ENCODE peak calls at places on chromosomes 5 and 9, in four cellular contexts. X is A549, F is gastrocnemius medialis, L is heart left ventricle. I is an unnamed sample.

GRCh38 chr5:76342474-76342873 is 60.6 kb upstream of the IQGAP2 start:
- ATAC-seq in X (no peak), F (no peak), L (no peak), I (no peak)

GRCh38 chr9:126704157-126704941 is 90.6 kb downstream of the LMX1B start:
- ATAC-seq in L (peak; percentile 18), X (peak; percentile 71), F (no peak), I (peak; percentile 21)

GRCh38 chr5:10699987-10700386 is 61.0 kb downstream of the DAP start:
- ATAC-seq in L (no peak), X (no peak), F (no peak), I (no peak)

GRCh38 chr9:89602978-89603628 is 1.7 kb upstream of the GADD45G start:
- ATAC-seq in X (peak; percentile 77), F (peak; percentile 35), L (peak; percentile 33), I (peak; percentile 38)

GRCh38 chr5:36521838-36522745 is 84.3 kb upstream of the SLC1A3 start:
- ATAC-seq in F (peak; percentile 78), L (peak; percentile 94), X (no peak), I (no peak)

GRCh38 chr9:73683862-73684591 is 532.4 kb downstream of the ANXA1 start:
- ATAC-seq in X (peak; percentile 67), F (no peak), L (no peak), I (no peak)

GRCh38 chr5:103259705-103260355 is 1.3 kb downstream of the MACIR start:
- ATAC-seq in F (peak; percentile 8), L (no peak), X (peak; percentile 25), I (no peak)

GRCh38 chr9:34089311-34089710 is 37.2 kb downstream of the DCAF12 start:
- ATAC-seq in X (no peak), L (no peak), F (no peak), I (no peak)

GRCh38 chr5:35954175-35954574 is 15.8 kb upstream of the CAPSL start:
- ATAC-seq in X (no peak), L (no peak), F (no peak), I (no peak)

GRCh38 chr9:16367605-16368424 is 502.7 kb downstream of the BNC2 start:
- ATAC-seq in L (no peak), X (peak; percentile 52), F (no peak), I (no peak)

GRCh38 chr9:136668983-136669790 is 6.5 kb downstream of the EGFL7 start:
- ATAC-seq in F (no peak), L (no peak), X (peak; percentile 44), I (no peak)

GRCh38 chr5:149860801-149861322 is 83.7 kb downstream of the PDE6A start:
- ATAC-seq in L (no peak), F (no peak), X (peak; percentile 72), I (no peak)

GRCh38 chr5:57586649-57587048 is 104.0 kb upstream of the ACTBL2 start:
- ATAC-seq in F (no peak), L (peak; percentile 51), X (no peak), I (peak; percentile 25)

GRCh38 chr5:135973323-135974018 is 18.7 kb upstream of the LECT2 start:
- ATAC-seq in F (peak; percentile 91), X (peak; percentile 47), L (no peak), I (peak; percentile 87)

GRCh38 chr5:69313428-69313827 is 19.2 kb downstream of the CCDC125 start:
- ATAC-seq in X (no peak), F (no peak), L (no peak), I (no peak)

GRCh38 chr9:10146517-10147331 is 466.1 kb downstream of the PTPRD start:
- ATAC-seq in F (no peak), L (no peak), X (no peak), I (no peak)

GRCh38 chr9:98287383-98287782 is 31.9 kb upstream of the TBC1D2 start:
- ATAC-seq in X (peak; percentile 63), L (no peak), F (no peak), I (no peak)

GRCh38 chr9:70218767-70219166 is 40.0 kb upstream of the SMC5 start:
- ATAC-seq in X (no peak), F (no peak), L (no peak), I (no peak)

GRCh38 chr5:98179791-98180755 is 593.4 kb upstream of the RGMB start:
- ATAC-seq in X (no peak), L (no peak), F (no peak), I (no peak)

GRCh38 chr5:34486160-34486765 is 169.9 kb upstream of the RAI14 start:
- ATAC-seq in L (peak; percentile 45), F (peak; percentile 60), X (peak; percentile 86), I (peak; percentile 62)

GRCh38 chr5:34487956-34488355 is 168.2 kb upstream of the RAI14 start:
- ATAC-seq in L (no peak), X (peak; percentile 34), F (no peak), I (no peak)

GRCh38 chr5:34486808-34487201 is 169.3 kb upstream of the RAI14 start:
- ATAC-seq in X (peak; percentile 47), L (no peak), F (no peak), I (no peak)

GRCh38 chr5:34488984-34489383 is 167.1 kb upstream of the RAI14 start:
- ATAC-seq in L (no peak), F (no peak), X (no peak), I (no peak)

GRCh38 chr5:34487202-34487879 is 168.8 kb upstream of the RAI14 start:
- ATAC-seq in L (no peak), X (peak; percentile 75), F (peak; percentile 42), I (peak; percentile 80)
- TF ChIP-seq POLR2A in L (no peak), X (no peak), F (no peak), I (no peak)

GRCh38 chr5:71589903-71590302 is 2.8 kb downstream of the MCCC2 start:
- ATAC-seq in X (no peak), L (no peak), F (no peak), I (no peak)

GRCh38 chr5:71586052-71586940 is 844 bp upstream of the MCCC2 start:
- ATAC-seq in L (no peak), X (peak; percentile 2), F (no peak), I (no peak)

GRCh38 chr5:71587709-71588532 is 781 bp downstream of the MCCC2 start:
- ATAC-seq in L (no peak), F (peak; percentile 18), X (peak; percentile 19), I (no peak)

GRCh38 chr5:71586941-71587708 is at the start of gene MCCC2:
- ATAC-seq in L (peak; percentile 99), F (peak; percentile 99), X (peak; percentile 100), I (peak; percentile 100)

DNA sequence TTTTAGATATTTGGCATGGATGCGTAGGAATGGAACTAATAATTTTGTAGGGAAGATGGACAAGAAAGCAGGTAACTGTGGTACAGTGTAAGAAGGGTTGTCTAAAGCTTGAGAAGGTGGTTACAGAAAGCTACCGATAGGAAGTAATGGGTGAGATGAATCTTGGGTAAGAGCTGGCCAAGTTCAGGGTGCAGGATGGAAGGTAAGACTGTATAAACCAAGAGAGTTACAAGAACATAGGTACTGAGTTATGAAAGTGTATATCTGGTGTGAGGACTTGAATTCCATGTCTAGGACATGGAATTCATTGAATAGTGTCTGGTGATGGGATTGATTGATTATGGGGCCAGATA is 1.4 kb downstream of the MCCC2 start:
- ATAC-seq in X (no peak), F (no peak), L (no peak), I (no peak)
- TF ChIP-seq POLR2A in X (no peak), F (no peak), L (no peak), I (no peak)

GRCh38 chr5:106415541-106415940 is 1255.2 kb downstream of the EFNA5 start:
- ATAC-seq in L (no peak), F (no peak), X (no peak), I (no peak)

GRCh38 chr5:106417163-106417562 is 1253.6 kb downstream of the EFNA5 start:
- ATAC-seq in L (no peak), F (no peak), X (no peak), I (no peak)

GRCh38 chr5:106420102-106420501 is 1250.6 kb downstream of the EFNA5 start:
- ATAC-seq in L (no peak), F (no peak), X (no peak), I (no peak)

GRCh38 chr5:106418196-106418595 is 1252.5 kb downstream of the EFNA5 start:
- ATAC-seq in F (no peak), X (no peak), L (no peak), I (no peak)

DNA sequence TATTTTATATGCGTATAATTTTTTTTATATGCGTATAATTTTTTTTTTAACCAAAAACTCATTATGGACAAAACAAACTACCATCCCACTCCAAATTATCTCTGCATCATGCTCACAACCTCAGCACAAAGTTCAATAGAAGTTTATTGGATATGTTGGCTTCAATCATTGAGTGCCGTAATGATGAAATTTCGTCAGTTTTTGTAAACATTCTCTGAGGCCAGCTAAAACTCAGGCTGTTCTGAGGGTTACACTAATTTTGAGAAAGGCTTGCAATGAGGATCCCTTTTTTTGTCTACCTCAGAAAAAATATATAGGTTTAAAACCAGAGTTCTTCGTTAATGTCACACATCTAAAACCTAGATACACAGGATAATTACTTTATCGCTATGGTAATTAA is 1253.2 kb downstream of the EFNA5 start:
- ATAC-seq in X (no peak), L (no peak), F (no peak), I (no peak)
- TF ChIP-seq POLR2A in X (no peak), L (no peak), F (no peak), I (no peak)

GRCh38 chr5:170277953-170278352 is 19.6 kb downstream of the LCP2 start:
- ATAC-seq in X (no peak), L (no peak), F (no peak), I (no peak)

GRCh38 chr5:170280090-170280493 is 17.5 kb downstream of the LCP2 start:
- ATAC-seq in X (no peak), F (peak; percentile 69), L (peak; percentile 49), I (peak; percentile 87)

GRCh38 chr5:170283296-170283695 is 14.3 kb downstream of the LCP2 start:
- ATAC-seq in X (no peak), F (no peak), L (no peak), I (no peak)

GRCh38 chr5:170275376-170275994 is 22.1 kb downstream of the LCP2 start:
- ATAC-seq in L (no peak), X (no peak), F (no peak), I (no peak)

DNA sequence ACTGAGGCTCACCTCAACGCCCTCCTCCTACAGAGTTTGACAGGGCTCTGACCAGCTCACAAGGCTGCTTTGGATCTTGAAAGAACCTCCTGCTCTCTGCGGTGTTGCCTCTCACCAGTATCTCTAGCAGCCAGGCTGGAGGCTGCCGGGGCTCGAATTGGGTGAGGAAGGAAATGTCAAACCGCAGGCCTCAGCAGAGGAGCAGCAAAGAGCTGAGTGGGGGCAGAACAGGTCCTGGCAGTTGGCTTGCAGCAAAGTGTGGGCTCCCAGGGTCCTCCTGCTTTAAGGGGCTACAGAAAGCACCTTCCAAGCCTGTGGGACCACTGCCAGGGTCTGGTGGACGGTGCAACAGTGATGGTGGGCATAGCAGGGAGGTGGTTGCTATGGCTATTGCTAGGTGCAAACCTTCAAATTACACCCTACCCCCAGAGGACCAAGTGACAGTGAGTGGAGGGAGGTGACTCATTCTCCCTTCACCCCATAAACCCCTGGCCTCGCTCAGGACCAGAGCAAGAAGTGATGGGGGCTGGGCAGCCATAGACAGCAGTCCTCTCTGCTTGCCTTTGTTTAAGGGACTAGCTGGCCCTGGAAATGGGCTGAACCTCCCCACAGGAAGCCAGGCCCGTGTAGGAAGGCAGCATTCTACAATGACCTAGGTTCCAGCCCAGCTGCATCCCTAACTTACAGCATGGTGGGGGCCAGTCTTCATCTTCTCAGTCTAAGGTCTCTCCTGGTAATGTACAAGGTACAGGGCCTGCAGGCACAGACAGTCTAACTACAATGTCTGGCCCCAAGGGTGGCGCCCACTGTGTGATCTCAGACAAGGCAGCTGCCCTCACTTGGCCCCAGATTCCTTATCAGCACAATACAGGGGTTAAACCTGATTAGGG is 18.7 kb downstream of the LCP2 start:
- ATAC-seq in F (no peak), L (peak; percentile 4), X (no peak), I (no peak)
- TF ChIP-seq POLR2A in F (no peak), L (no peak), X (no peak), I (no peak)